ENCODE peak calls at places on chromosomes 12 and 14, in four cellular contexts. I is body of pancreas, B is cardiac muscle cell, S is fibroblast of the aortic adventitia. R is an unnamed sample.

GRCh38 chr14:71333705-71334104 is 426.4 kb downstream of the PCNX1 start:
- DNase-seq in I (no peak), B (no peak), S (no peak), R (no peak)

GRCh38 chr12:48572326-48572725 is 2.5 kb upstream of the LALBA start:
- DNase-seq in I (no peak), B (no peak), S (no peak), R (no peak)

GRCh38 chr14:31479026-31479425 is 8.8 kb downstream of the GPR33 start:
- DNase-seq in I (no peak), B (no peak), S (no peak), R (no peak)

GRCh38 chr12:3101309-3102022 is 24.3 kb downstream of the TSPAN9 start:
- DNase-seq in I (no peak), B (no peak), S (peak), R (no peak)

GRCh38 chr12:17992002-17992656 is 97.9 kb downstream of the RERGL start:
- DNase-seq in I (peak), B (peak), S (peak), R (peak)

GRCh38 chr12:124917135-124917840 is 2.8 kb upstream of the UBC start:
- DNase-seq in I (peak), B (peak), S (peak), R (peak)

GRCh38 chr14:105146181-105146975 is 22.2 kb downstream of the JAG2 start:
- DNase-seq in I (no peak), B (no peak), S (no peak), R (no peak)

GRCh38 chr12:13170892-13171490 is 25.5 kb upstream of the EMP1 start:
- DNase-seq in I (no peak), B (no peak), S (peak), R (no peak)

GRCh38 chr12:66351301-66351700 is 49.0 kb downstream of the HELB start:
- DNase-seq in I (no peak), B (no peak), S (no peak), R (no peak)

GRCh38 chr14:55107766-55108554 is 21.1 kb upstream of the LGALS3 start:
- DNase-seq in I (peak), B (no peak), S (peak), R (peak)

GRCh38 chr14:65835501-65835900 is 423.0 kb downstream of the FUT8 start:
- DNase-seq in I (no peak), B (no peak), S (no peak), R (no peak)

GRCh38 chr12:779745-780734 is 27.7 kb downstream of the WNK1 start:
- DNase-seq in I (no peak), B (peak), S (peak), R (no peak)

GRCh38 chr12:103399986-103400385 is 95.8 kb downstream of the C12orf42 start:
- DNase-seq in I (no peak), B (no peak), S (no peak), R (no peak)

GRCh38 chr14:104677506-104678332 is 11.7 kb upstream of the INF2 start:
- DNase-seq in I (peak), B (peak), S (peak), R (no peak)

GRCh38 chr12:92297932-92298681 is 152.5 kb upstream of the BTG1 start:
- DNase-seq in I (peak), B (no peak), S (peak), R (no peak)

GRCh38 chr12:106062693-106063092 is 76.1 kb downstream of the NUAK1 start:
- DNase-seq in I (no peak), B (no peak), S (no peak), R (no peak)

GRCh38 chr12:11824736-11825135 is 175.3 kb downstream of the ETV6 start:
- DNase-seq in I (no peak), B (no peak), S (peak), R (no peak)

GRCh38 chr12:22268973-22269372 is 65.5 kb downstream of the ST8SIA1 start:
- DNase-seq in I (no peak), B (no peak), S (peak), R (no peak)

GRCh38 chr14:61342486-61342885 is 21.1 kb downstream of the PRKCH start:
- DNase-seq in I (peak), B (no peak), S (no peak), R (no peak)

GRCh38 chr12:113700943-113701342 is 229.3 kb upstream of the LHX5 start:
- DNase-seq in I (no peak), B (no peak), S (peak), R (no peak)

GRCh38 chr12:57476162-57476992 is 3.3 kb downstream of the ARHGAP9 start:
- DNase-seq in I (no peak), B (no peak), S (no peak), R (no peak)

GRCh38 chr14:32211068-32211404 is 8.0 kb upstream of the RNU6-8 start:
- DNase-seq in I (no peak), B (no peak), S (no peak), R (no peak)

GRCh38 chr14:24429395-24430142 is at the start of the genes CBLN3 and KHNYN:
- DNase-seq in I (peak), B (peak), S (peak), R (peak)

GRCh38 chr14:75401356-75401755 is 26.5 kb upstream of the JDP2 start:
- DNase-seq in I (peak), B (no peak), S (peak), R (peak)

GRCh38 chr12:65330341-65330740 is 51.9 kb downstream of the MSRB3 start:
- DNase-seq in I (no peak), B (no peak), S (no peak), R (no peak)

GRCh38 chr12:71162832-71163711 is 5.3 kb upstream of the TSPAN8 start:
- DNase-seq in I (peak), B (no peak), S (no peak), R (peak)

GRCh38 chr12:6827982-6828670 is at the start of gene P3H3:
- DNase-seq in I (no peak), B (peak), S (peak), R (no peak)

GRCh38 chr14:105060751-105061427 is 4.3 kb downstream of the GPR132 start:
- DNase-seq in I (peak), B (no peak), S (no peak), R (no peak)

GRCh38 chr14:50031534-50032313 is 84.6 kb downstream of the VCPKMT start:
- DNase-seq in I (no peak), B (no peak), S (peak), R (no peak)

GRCh38 chr12:48936379-48936979 is 11.2 kb upstream of the FKBP11 start:
- DNase-seq in I (peak), B (peak), S (peak), R (no peak)

DNA sequence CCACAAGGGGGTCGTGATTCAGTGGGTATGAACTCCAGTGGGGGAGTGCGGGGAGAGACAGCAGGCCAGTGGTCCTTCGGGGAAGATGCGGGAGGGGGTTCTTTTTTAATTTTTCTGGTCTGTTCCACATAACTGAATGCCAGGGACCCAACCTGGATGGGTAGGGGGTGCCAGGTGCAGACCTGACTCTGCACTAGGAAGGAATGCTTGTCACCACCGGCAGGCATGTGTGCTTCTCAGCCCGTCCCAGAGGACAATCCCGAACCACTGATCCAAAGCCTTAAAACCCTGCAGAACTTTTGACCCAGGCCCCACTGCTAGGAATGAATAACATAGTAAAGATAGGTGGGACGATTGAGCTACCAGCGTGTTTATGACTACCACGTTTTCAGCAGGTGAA is 72.0 kb downstream of the DIO3 start:
- DNase-seq in I (no peak), B (no peak), S (no peak), R (no peak)
- H3K4me3 ChIP-seq in I (no peak), B (no peak), S (no peak), R (no peak)

DNA sequence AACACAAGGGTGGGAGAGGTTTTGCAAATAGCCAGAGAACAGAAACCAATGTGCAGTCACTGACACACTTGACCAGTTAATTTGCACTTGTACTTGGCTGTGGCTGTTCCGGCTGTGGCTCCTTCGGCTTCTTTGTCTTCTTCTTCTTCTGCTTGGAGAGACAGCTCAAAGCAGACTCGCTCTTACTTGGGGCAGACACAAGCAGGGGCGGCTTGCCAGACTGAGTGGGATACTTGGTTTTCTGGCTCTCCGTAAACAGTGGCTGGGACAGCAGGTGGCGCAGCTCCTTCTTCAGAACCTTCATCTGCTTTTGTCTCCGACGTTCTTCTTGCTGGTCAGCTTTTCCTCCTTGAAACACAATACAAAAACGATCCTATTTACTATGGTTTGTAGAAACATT is 25.0 kb downstream of the OTUB2 start:
- DNase-seq in I (peak), B (peak), S (peak), R (no peak)
- TF ChIP-seq CTCF in I (no peak), B (peak), S (peak), R (peak)

DNA sequence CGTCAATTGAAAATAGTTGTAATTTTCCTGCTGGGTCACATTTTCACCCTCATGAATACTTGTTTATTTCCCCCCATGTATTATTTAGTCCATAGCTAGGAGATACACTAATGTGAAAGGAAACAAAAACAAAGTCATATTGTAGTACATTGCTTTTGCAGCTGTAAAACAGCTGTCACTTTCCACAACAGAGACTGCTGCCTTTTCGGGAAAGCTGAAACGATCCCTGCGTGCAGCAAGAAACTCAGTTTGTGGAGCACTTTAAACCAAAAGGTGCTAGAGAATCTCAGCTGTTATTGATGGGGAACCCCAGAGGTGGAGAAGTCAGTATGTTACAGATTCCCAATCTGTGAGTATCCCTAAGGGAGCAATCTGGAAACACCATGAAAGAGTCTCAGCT is 4.2 kb downstream of the RACGAP1 start:
- DNase-seq in I (no peak), B (no peak), S (no peak), R (no peak)
- H3K4me3 ChIP-seq in I (no peak), B (no peak), S (no peak), R (no peak)

DNA sequence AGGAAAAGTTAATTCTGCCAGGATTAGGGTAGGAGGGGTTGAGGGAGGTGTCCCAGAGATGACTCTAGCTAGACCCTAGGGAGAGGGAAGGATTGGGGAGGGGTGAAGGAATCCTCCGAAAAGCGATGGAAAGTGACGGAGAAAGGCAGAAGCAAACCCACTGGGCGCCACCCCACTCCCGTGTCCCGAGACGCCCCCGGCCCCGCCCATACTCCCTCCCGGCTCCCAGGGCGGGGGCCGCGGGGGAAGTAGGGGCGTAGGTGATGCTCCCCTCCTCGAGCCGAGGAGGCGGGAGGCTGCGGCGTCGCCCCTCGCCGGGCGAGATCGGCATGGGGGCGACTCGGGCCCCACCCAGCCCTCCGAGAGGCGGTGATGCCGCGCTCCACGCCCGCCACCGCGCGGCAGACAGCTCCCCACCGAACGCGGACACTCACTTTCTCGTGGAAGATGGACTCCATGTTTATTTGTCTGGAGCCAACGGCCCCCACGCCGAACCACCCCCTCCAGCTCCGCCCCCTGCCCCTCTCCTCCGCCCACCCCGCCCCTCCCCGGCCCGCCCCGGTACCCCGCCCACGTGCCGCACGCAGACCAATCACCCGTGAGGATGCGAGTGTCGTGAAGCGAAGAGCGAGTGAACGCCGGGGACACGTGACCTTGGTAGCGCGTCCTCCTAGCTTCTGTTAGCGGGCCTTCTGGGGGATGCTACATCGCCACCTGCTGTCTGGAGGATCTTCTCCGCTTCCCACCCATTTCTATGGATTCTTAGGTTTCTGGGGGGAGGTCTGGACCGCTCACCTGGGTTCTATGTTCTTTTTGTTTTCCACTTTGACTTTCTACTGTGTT is at the start of gene ATXN3:
- DNase-seq in I (peak), B (peak), S (peak), R (peak)
- TF ChIP-seq CTCF in I (peak), B (peak), S (peak), R (peak)

GRCh38 chr14:69485261-69485660 is 733 bp downstream of the PLEKHD1 start:
- DNase-seq in I (no peak), B (no peak), S (no peak), R (no peak)
- H3K4me3 ChIP-seq in I (no peak), B (no peak), S (no peak), R (no peak)

DNA sequence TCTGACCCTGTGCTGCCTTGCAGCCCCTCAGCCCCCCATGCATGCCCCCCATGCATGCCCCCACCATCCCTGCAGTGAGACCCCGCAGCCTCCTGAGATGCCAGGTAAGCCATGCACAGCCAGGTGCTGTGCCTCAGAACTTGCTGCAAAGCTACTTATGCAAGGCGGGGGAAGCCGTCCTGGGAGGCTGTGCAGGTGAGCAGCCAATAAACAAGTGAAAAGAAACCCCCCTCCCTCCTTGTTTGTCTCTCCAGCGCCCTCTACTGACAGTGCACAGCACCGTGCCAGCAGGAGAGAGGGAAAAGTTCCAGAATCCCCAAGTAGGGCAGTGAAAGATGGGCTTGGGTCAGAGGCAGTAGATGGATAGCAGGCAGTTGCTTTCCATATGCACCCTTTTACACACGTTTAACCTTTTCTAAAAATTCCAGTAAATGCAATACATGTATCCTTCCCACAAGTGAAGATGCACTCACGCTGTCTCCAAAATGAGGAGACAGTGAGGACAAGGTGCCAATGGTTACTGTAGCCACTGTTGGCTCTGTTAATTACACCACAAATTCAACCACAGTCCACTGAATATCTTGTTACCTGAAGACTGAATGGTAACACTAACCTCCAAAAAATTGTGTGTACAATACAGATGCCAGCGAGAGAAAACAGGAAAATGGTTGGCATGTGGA is 18.0 kb downstream of the TNFAIP2 start:
- DNase-seq in I (peak), B (peak), S (peak), R (no peak)
- TF ChIP-seq CTCF in I (peak), B (peak), S (peak), R (peak)

DNA sequence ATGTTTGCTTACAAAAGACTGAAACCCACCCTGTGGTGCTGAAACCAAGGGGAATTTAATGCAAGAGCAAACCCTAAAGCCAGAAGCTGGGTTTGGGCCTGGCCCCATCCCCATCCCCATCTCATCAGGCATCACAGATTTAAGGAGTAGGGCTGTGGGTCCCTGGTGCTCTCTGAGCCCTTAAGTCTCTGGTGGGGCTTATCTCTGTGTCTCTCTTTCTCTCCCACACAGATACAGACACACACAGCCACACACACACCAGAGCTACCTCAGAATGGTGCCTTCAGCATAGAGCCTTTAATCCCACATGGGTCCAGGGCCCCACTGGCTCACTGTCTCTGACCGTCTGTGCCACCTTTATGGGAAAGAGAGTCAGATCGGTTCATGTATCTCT is 237.0 kb downstream of the SLC41A2 start:
- DNase-seq in I (no peak), B (no peak), S (no peak), R (no peak)
- H3K4me3 ChIP-seq in I (no peak), B (no peak), S (no peak), R (no peak)

DNA sequence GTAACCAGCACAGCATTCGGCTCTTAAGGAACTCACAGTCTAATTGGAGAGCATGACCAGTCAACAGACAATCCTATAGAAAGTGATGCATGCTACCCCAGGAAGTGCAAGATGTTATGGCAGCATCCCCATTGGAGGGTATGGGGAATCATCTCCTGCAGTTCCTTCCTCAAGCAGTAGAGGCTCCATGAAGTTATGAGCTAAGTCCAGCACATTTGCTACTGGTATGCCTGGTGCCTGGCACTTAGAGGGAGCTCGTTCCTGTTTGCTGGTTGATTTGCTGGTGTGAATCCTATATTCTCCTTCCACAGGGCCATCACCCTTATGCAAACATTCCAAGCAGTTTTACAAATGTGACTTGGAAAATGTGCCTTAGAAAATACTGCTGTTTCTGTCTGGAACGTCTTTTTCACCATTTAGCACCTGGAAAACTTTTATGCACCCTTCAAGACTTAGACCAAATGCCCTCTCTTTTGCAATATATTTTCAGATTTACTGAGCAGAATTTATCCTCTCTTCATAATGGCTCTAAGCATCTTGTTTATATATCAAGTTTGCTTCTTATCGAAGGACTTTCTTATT is 136.1 kb upstream of the WSCD2 start:
- DNase-seq in I (peak), B (peak), S (peak), R (no peak)
- TF ChIP-seq CTCF in I (no peak), B (peak), S (peak), R (peak)